ENCODE peak calls at places on chromosomes 7 and 10, in six cellular contexts. Z, Y, K, V, P and U are unnamed samples.

GRCh38 chr10:2610946-2611345 is 456.4 kb upstream of the PFKP start:
- DNase-seq in Z (no peak), Y (no peak), K (no peak), V (no peak), P (no peak), U (no peak)

GRCh38 chr10:36602374-36602773 is 523.0 kb upstream of the ANKRD30A start:
- DNase-seq in Z (no peak), Y (peak; percentile 31), K (no peak), V (peak; percentile 77), P (no peak), U (no peak)

GRCh38 chr7:117596134-117596533 is 116.3 kb downstream of the CFTR start:
- DNase-seq in Z (no peak), Y (no peak), K (no peak), V (no peak), P (no peak), U (no peak)

GRCh38 chr7:114416089-114416990 is 1.7 kb downstream of the FOXP2 start:
- DNase-seq in Z (no peak), Y (no peak), K (no peak), V (no peak), P (no peak), U (no peak)

GRCh38 chr7:1014681-1015080 is 29.7 kb upstream of the GPR146 start:
- DNase-seq in Z (no peak), Y (no peak), K (no peak), V (no peak), P (no peak), U (no peak)

GRCh38 chr7:47269466-47269836 is 312.5 kb downstream of the TNS3 start:
- DNase-seq in Z (no peak), Y (no peak), K (no peak), V (no peak), P (no peak), U (no peak)

GRCh38 chr10:79385804-79386531 is 38.7 kb downstream of the PPIF start:
- DNase-seq in Z (no peak), Y (no peak), K (no peak), V (no peak), P (no peak), U (peak; percentile 31)

GRCh38 chr7:142420554-142421362 is 162.9 kb upstream of the PRSS58 start:
- DNase-seq in Z (no peak), Y (peak; percentile 9), K (peak; percentile 3), V (peak; percentile 23), P (no peak), U (peak; percentile 60)

GRCh38 chr7:27148031-27148775 is 629 bp upstream of the HOXA6 start:
- DNase-seq in Z (no peak), Y (no peak), K (no peak), V (peak; percentile 76), P (no peak), U (peak; percentile 40)

GRCh38 chr10:72048450-72049124 is 39.8 kb downstream of the SPOCK2 start:
- DNase-seq in Z (peak; percentile 81), Y (peak; percentile 92), K (peak; percentile 89), V (peak; percentile 94), P (peak; percentile 92), U (peak; percentile 92)

GRCh38 chr7:116715087-116715486 is 43.1 kb downstream of the MET start:
- DNase-seq in Z (no peak), Y (peak; percentile 51), K (no peak), V (no peak), P (no peak), U (no peak)

GRCh38 chr7:106443156-106443555 is 158.4 kb upstream of the NAMPT start:
- DNase-seq in Z (no peak), Y (no peak), K (no peak), V (no peak), P (no peak), U (no peak)

GRCh38 chr7:36925207-36925606 is 200.9 kb upstream of the AOAH start:
- DNase-seq in Z (no peak), Y (no peak), K (no peak), V (no peak), P (no peak), U (no peak)

GRCh38 chr10:59892697-59893096 is 13.7 kb downstream of the CCDC6 start:
- DNase-seq in Z (no peak), Y (no peak), K (no peak), V (no peak), P (peak; percentile 46), U (no peak)

GRCh38 chr10:16952610-16953009 is 135.4 kb upstream of the RSU1 start:
- DNase-seq in Z (no peak), Y (no peak), K (no peak), V (no peak), P (peak; percentile 16), U (no peak)

GRCh38 chr10:76202777-76203176 is 771.4 kb downstream of the LRMDA start:
- DNase-seq in Z (no peak), Y (no peak), K (no peak), V (no peak), P (no peak), U (no peak)

GRCh38 chr7:93921607-93922446 is at the start of gene GNG11:
- DNase-seq in Z (no peak), Y (peak; percentile 79), K (no peak), V (peak; percentile 90), P (no peak), U (peak; percentile 30)

GRCh38 chr10:116466715-116467422 is 39.2 kb downstream of the PNLIPRP3 start:
- DNase-seq in Z (no peak), Y (no peak), K (no peak), V (no peak), P (no peak), U (no peak)

GRCh38 chr10:585502-585901 is 104.0 kb downstream of the DIP2C start:
- DNase-seq in Z (no peak), Y (no peak), K (no peak), V (no peak), P (peak; percentile 22), U (no peak)

GRCh38 chr10:87868277-87868676 is 4.9 kb downstream of the PTEN start:
- DNase-seq in Z (no peak), Y (no peak), K (no peak), V (peak; percentile 37), P (no peak), U (no peak)

GRCh38 chr10:124535731-124536495 is 74.3 kb downstream of the LHPP start:
- DNase-seq in Z (no peak), Y (no peak), K (no peak), V (no peak), P (no peak), U (no peak)

GRCh38 chr10:119421887-119422684 is 120.4 kb downstream of the RGS10 start:
- DNase-seq in Z (no peak), Y (no peak), K (no peak), V (no peak), P (no peak), U (no peak)

GRCh38 chr10:43960477-43960876 is 311.8 kb upstream of the ZNF32 start:
- DNase-seq in Z (no peak), Y (no peak), K (no peak), V (no peak), P (no peak), U (no peak)

GRCh38 chr10:34721201-34721840 is 93.8 kb downstream of the PARD3 start:
- DNase-seq in Z (no peak), Y (no peak), K (no peak), V (no peak), P (no peak), U (no peak)

GRCh38 chr10:102418612-102419560 is at the start of gene PSD:
- DNase-seq in Z (no peak), Y (no peak), K (no peak), V (no peak), P (peak; percentile 33), U (peak; percentile 51)

GRCh38 chr10:1507436-1507835 is 229.9 kb downstream of the ADARB2 start:
- DNase-seq in Z (no peak), Y (no peak), K (no peak), V (no peak), P (no peak), U (no peak)

GRCh38 chr7:28688651-28689050 is 269.5 kb downstream of the TRIL start:
- DNase-seq in Z (no peak), Y (no peak), K (no peak), V (peak; percentile 49), P (no peak), U (no peak)

GRCh38 chr7:121752706-121753105 is 120.3 kb upstream of the PTPRZ1 start:
- DNase-seq in Z (no peak), Y (peak; percentile 20), K (peak; percentile 5), V (no peak), P (no peak), U (peak; percentile 29)
- TF ChIP-seq MYC in Z (no peak), Y (no peak), K (no peak), V (no peak), P (no peak), U (no peak)

DNA sequence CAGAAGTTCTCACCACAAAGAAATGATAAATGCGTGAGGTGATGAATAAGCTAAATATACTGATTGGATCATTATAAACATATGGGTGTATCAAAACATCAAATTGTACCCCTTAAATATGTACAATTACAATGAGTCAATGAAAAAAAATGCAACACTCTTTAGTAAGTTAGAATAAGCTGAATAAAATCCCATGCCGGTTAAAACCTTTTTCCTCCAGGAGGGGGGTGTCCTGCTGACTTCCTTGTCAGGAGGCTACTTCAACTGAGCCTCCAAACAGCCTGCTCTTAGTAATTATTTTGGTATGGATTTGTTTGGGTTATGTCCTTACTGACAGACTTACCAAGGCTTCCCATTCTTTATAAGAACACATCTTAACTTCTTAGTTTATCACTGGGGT is 649.1 kb downstream of the INHBA start:
- DNase-seq in Z (no peak), Y (no peak), K (no peak), V (no peak), P (no peak), U (no peak)
- TF ChIP-seq POLR2A in Z (no peak), Y (no peak), K (no peak), V (no peak), P (no peak), U (no peak)

GRCh38 chr7:129914536-129915272 is 38.1 kb downstream of the UBE2H start:
- DNase-seq in Z (no peak), Y (no peak), K (no peak), V (peak; percentile 27), P (no peak), U (no peak)
- H3K4me3 ChIP-seq in Z (no peak overlapping the region), Y (no peak overlapping the region), K (no peak overlapping the region), V (no peak overlapping the region), P (no peak overlapping the region), U (no peak overlapping the region)

GRCh38 chr10:105259201-105259600 is 618.1 kb downstream of the SORCS3 start:
- DNase-seq in Z (no peak), Y (no peak), K (no peak), V (no peak), P (no peak), U (no peak)
- TF ChIP-seq MYC in Z (no peak), Y (no peak), K (no peak), V (no peak), P (no peak), U (no peak)